ENCODE peak calls at places on chromosomes 3 and 15, in five cellular contexts. One of them, this sample, is unnamed.

GRCh38 chr15:42344763-42345162 is 14.5 kb upstream of the CAPN3 start:
- DNase-seq in activated gamma-delta T cell treated with anti-CD3 and anti-CD28 coated beads, Interleukin-2, amount 50 U/mL, for 16 hours: no peak
- DNase-seq in NCI-H510A treated with DMSO at 0.1 percent for 48 hours: no peak
- DNase-seq in Peyer's patch: no peak
- DNase-seq in psoas muscle: no peak
- DNase-seq in this sample: no peak

GRCh38 chr3:136957751-136958288 is at the start of gene IL20RB:
- DNase-seq in psoas muscle: peak; percentile 15
- DNase-seq in activated gamma-delta T cell treated with anti-CD3 and anti-CD28 coated beads, Interleukin-2, amount 50 U/mL, for 16 hours: no peak
- DNase-seq in Peyer's patch: no peak
- DNase-seq in NCI-H510A treated with DMSO at 0.1 percent for 48 hours: no peak
- DNase-seq in this sample: no peak

GRCh38 chr15:96073908-96074307 is 256.6 kb upstream of the NR2F2 start:
- DNase-seq in NCI-H510A treated with DMSO at 0.1 percent for 48 hours: no peak
- DNase-seq in Peyer's patch: no peak
- DNase-seq in psoas muscle: no peak
- DNase-seq in activated gamma-delta T cell treated with anti-CD3 and anti-CD28 coated beads, Interleukin-2, amount 50 U/mL, for 16 hours: no peak
- DNase-seq in this sample: no peak

GRCh38 chr3:94226058-94226457 is 163.2 kb downstream of the NSUN3 start:
- DNase-seq in NCI-H510A treated with DMSO at 0.1 percent for 48 hours: no peak
- DNase-seq in activated gamma-delta T cell treated with anti-CD3 and anti-CD28 coated beads, Interleukin-2, amount 50 U/mL, for 16 hours: no peak
- DNase-seq in Peyer's patch: no peak
- DNase-seq in psoas muscle: no peak
- DNase-seq in this sample: no peak

GRCh38 chr15:70777156-70777926 is 14.0 kb upstream of the UACA start:
- DNase-seq in Peyer's patch: no peak
- DNase-seq in psoas muscle: no peak
- DNase-seq in NCI-H510A treated with DMSO at 0.1 percent for 48 hours: no peak
- DNase-seq in activated gamma-delta T cell treated with anti-CD3 and anti-CD28 coated beads, Interleukin-2, amount 50 U/mL, for 16 hours: no peak
- DNase-seq in this sample: no peak

GRCh38 chr3:143585720-143586456 is 262.4 kb downstream of the SLC9A9 start:
- DNase-seq in psoas muscle: no peak
- DNase-seq in Peyer's patch: no peak
- DNase-seq in NCI-H510A treated with DMSO at 0.1 percent for 48 hours: no peak
- DNase-seq in activated gamma-delta T cell treated with anti-CD3 and anti-CD28 coated beads, Interleukin-2, amount 50 U/mL, for 16 hours: no peak
- DNase-seq in this sample: no peak

GRCh38 chr15:65304393-65305143 is at the start of gene RNU5B-1:
- DNase-seq in NCI-H510A treated with DMSO at 0.1 percent for 48 hours: peak; percentile 87
- DNase-seq in Peyer's patch: peak; percentile 58
- DNase-seq in psoas muscle: peak; percentile 47
- DNase-seq in activated gamma-delta T cell treated with anti-CD3 and anti-CD28 coated beads, Interleukin-2, amount 50 U/mL, for 16 hours: peak; percentile 62
- DNase-seq in this sample: no peak

GRCh38 chr3:112642912-112643506 is 2.1 kb upstream of the CCDC80 start:
- DNase-seq in activated gamma-delta T cell treated with anti-CD3 and anti-CD28 coated beads, Interleukin-2, amount 50 U/mL, for 16 hours: peak; percentile 76
- DNase-seq in Peyer's patch: peak; percentile 69
- DNase-seq in NCI-H510A treated with DMSO at 0.1 percent for 48 hours: peak; percentile 68
- DNase-seq in psoas muscle: peak; percentile 78
- DNase-seq in this sample: no peak

GRCh38 chr3:28267984-28268849 is 26.8 kb downstream of the CMC1 start:
- DNase-seq in NCI-H510A treated with DMSO at 0.1 percent for 48 hours: no peak
- DNase-seq in Peyer's patch: no peak
- DNase-seq in activated gamma-delta T cell treated with anti-CD3 and anti-CD28 coated beads, Interleukin-2, amount 50 U/mL, for 16 hours: no peak
- DNase-seq in psoas muscle: no peak
- DNase-seq in this sample: no peak

GRCh38 chr3:43221076-43221475 is 65.3 kb upstream of the SNRK start:
- DNase-seq in activated gamma-delta T cell treated with anti-CD3 and anti-CD28 coated beads, Interleukin-2, amount 50 U/mL, for 16 hours: no peak
- DNase-seq in psoas muscle: no peak
- DNase-seq in NCI-H510A treated with DMSO at 0.1 percent for 48 hours: no peak
- DNase-seq in Peyer's patch: no peak
- DNase-seq in this sample: no peak

GRCh38 chr3:133955892-133956291 is 60.2 kb upstream of the RAB6B start:
- DNase-seq in Peyer's patch: no peak
- DNase-seq in NCI-H510A treated with DMSO at 0.1 percent for 48 hours: no peak
- DNase-seq in psoas muscle: no peak
- DNase-seq in activated gamma-delta T cell treated with anti-CD3 and anti-CD28 coated beads, Interleukin-2, amount 50 U/mL, for 16 hours: no peak
- DNase-seq in this sample: no peak

GRCh38 chr3:182789371-182789770 is 3.9 kb upstream of the ATP11B start:
- DNase-seq in activated gamma-delta T cell treated with anti-CD3 and anti-CD28 coated beads, Interleukin-2, amount 50 U/mL, for 16 hours: no peak
- DNase-seq in Peyer's patch: no peak
- DNase-seq in NCI-H510A treated with DMSO at 0.1 percent for 48 hours: no peak
- DNase-seq in psoas muscle: no peak
- DNase-seq in this sample: no peak

GRCh38 chr3:188034989-188035388 is 119.0 kb upstream of the LPP start:
- DNase-seq in NCI-H510A treated with DMSO at 0.1 percent for 48 hours: no peak
- DNase-seq in Peyer's patch: no peak
- DNase-seq in activated gamma-delta T cell treated with anti-CD3 and anti-CD28 coated beads, Interleukin-2, amount 50 U/mL, for 16 hours: no peak
- DNase-seq in psoas muscle: no peak
- DNase-seq in this sample: no peak

GRCh38 chr3:58049143-58049785 is 41.0 kb downstream of the FLNB start:
- DNase-seq in NCI-H510A treated with DMSO at 0.1 percent for 48 hours: peak; percentile 47
- DNase-seq in activated gamma-delta T cell treated with anti-CD3 and anti-CD28 coated beads, Interleukin-2, amount 50 U/mL, for 16 hours: no peak
- DNase-seq in psoas muscle: peak; percentile 25
- DNase-seq in Peyer's patch: peak; percentile 67
- DNase-seq in this sample: no peak

GRCh38 chr3:157572559-157573270 is 69.5 kb upstream of the VEPH1 start:
- DNase-seq in Peyer's patch: no peak
- DNase-seq in activated gamma-delta T cell treated with anti-CD3 and anti-CD28 coated beads, Interleukin-2, amount 50 U/mL, for 16 hours: no peak
- DNase-seq in psoas muscle: no peak
- DNase-seq in NCI-H510A treated with DMSO at 0.1 percent for 48 hours: peak; percentile 11
- DNase-seq in this sample: no peak

GRCh38 chr3:7238565-7239295 is 377.8 kb downstream of the GRM7 start:
- DNase-seq in activated gamma-delta T cell treated with anti-CD3 and anti-CD28 coated beads, Interleukin-2, amount 50 U/mL, for 16 hours: no peak
- DNase-seq in Peyer's patch: no peak
- DNase-seq in psoas muscle: no peak
- DNase-seq in NCI-H510A treated with DMSO at 0.1 percent for 48 hours: no peak
- DNase-seq in this sample: no peak

GRCh38 chr3:197600796-197601565 is 45.2 kb upstream of the BDH1 start:
- DNase-seq in NCI-H510A treated with DMSO at 0.1 percent for 48 hours: no peak
- DNase-seq in Peyer's patch: no peak
- DNase-seq in psoas muscle: no peak
- DNase-seq in activated gamma-delta T cell treated with anti-CD3 and anti-CD28 coated beads, Interleukin-2, amount 50 U/mL, for 16 hours: no peak
- DNase-seq in this sample: no peak

GRCh38 chr3:82048711-82049110 is 287.3 kb upstream of the GBE1 start:
- DNase-seq in psoas muscle: no peak
- DNase-seq in NCI-H510A treated with DMSO at 0.1 percent for 48 hours: no peak
- DNase-seq in Peyer's patch: no peak
- DNase-seq in activated gamma-delta T cell treated with anti-CD3 and anti-CD28 coated beads, Interleukin-2, amount 50 U/mL, for 16 hours: no peak
- DNase-seq in this sample: no peak

GRCh38 chr15:67216859-67217258 is 37.6 kb downstream of the AAGAB start:
- DNase-seq in NCI-H510A treated with DMSO at 0.1 percent for 48 hours: no peak
- DNase-seq in psoas muscle: no peak
- DNase-seq in activated gamma-delta T cell treated with anti-CD3 and anti-CD28 coated beads, Interleukin-2, amount 50 U/mL, for 16 hours: no peak
- DNase-seq in Peyer's patch: no peak
- DNase-seq in this sample: no peak

GRCh38 chr3:8629151-8630021 is 15.2 kb downstream of the SSUH2 start:
- DNase-seq in psoas muscle: peak; percentile 86
- DNase-seq in activated gamma-delta T cell treated with anti-CD3 and anti-CD28 coated beads, Interleukin-2, amount 50 U/mL, for 16 hours: no peak
- DNase-seq in NCI-H510A treated with DMSO at 0.1 percent for 48 hours: no peak
- DNase-seq in Peyer's patch: peak; percentile 92
- DNase-seq in this sample: no peak

GRCh38 chr3:31531992-31532586 is 636 bp upstream of the STT3B start:
- DNase-seq in activated gamma-delta T cell treated with anti-CD3 and anti-CD28 coated beads, Interleukin-2, amount 50 U/mL, for 16 hours: peak; percentile 97
- DNase-seq in Peyer's patch: peak; percentile 99
- DNase-seq in NCI-H510A treated with DMSO at 0.1 percent for 48 hours: peak; percentile 83
- DNase-seq in psoas muscle: peak; percentile 99
- DNase-seq in this sample: peak; percentile 87

This sample was measured in cortex of kidney.